ENCODE peak calls at places on chromosomes 4 and X, in five cellular contexts. X is IMR-90, U is mammary epithelial cell, K is mucosa of descending colon, S is fibroblast of mammary gland. H is an unnamed sample.

GRCh38 chrX:98548550-98548949 is 1664.8 kb downstream of the RPA4 start:
- DNase-seq in X (no peak), U (no peak), K (no peak), S (no peak), H (no peak)

GRCh38 chr4:146648384-146648783 is 9.7 kb downstream of the POU4F2 start:
- DNase-seq in X (no peak), U (no peak), K (no peak), S (no peak), H (no peak)

GRCh38 chrX:48497871-48498270 is 10.9 kb upstream of the PORCN start:
- DNase-seq in X (no peak), U (no peak), K (no peak), S (no peak), H (no peak)

GRCh38 chr4:44629280-44629866 is 22.1 kb downstream of the YIPF7 start:
- DNase-seq in X (peak), U (peak), K (peak), S (peak), H (peak)

GRCh38 chrX:23883737-23884354 is 23.9 kb downstream of the APOO start:
- DNase-seq in X (peak), U (peak), K (no peak), S (peak), H (peak)

GRCh38 chr4:182886768-182887167 is 30.4 kb downstream of the DCTD start:
- DNase-seq in X (no peak), U (no peak), K (no peak), S (no peak), H (no peak)

GRCh38 chrX:23662187-23662586 is 5.1 kb upstream of the PRDX4 start:
- DNase-seq in X (no peak), U (no peak), K (no peak), S (no peak), H (peak)

GRCh38 chr4:3415471-3416141 is 26.2 kb upstream of the HGFAC start:
- DNase-seq in X (no peak), U (no peak), K (no peak), S (no peak), H (no peak)

GRCh38 chrX:103628386-103629290 is at the start of gene TCEAL1:
- DNase-seq in X (peak), U (peak), K (peak), S (peak), H (peak)

GRCh38 chrX:3136161-3136961 is 95.1 kb downstream of the ARSF start:
- DNase-seq in X (no peak), U (no peak), K (no peak), S (no peak), H (no peak)

GRCh38 chr4:128979934-128980333 is 113.4 kb downstream of the SCLT1 start:
- DNase-seq in X (peak), U (peak), K (no peak), S (peak), H (peak)

GRCh38 chr4:704198-704891 is 1.3 kb upstream of the PCGF3 start:
- DNase-seq in X (no peak), U (no peak), K (no peak), S (no peak), H (no peak)

GRCh38 chr4:110032603-110033002 is 119.9 kb downstream of the EGF start:
- DNase-seq in X (no peak), U (no peak), K (no peak), S (peak), H (no peak)

GRCh38 chr4:6019316-6020263 is 1.4 kb upstream of the C4orf50 start:
- DNase-seq in X (peak), U (no peak), K (peak), S (peak), H (peak)

GRCh38 chr4:78545275-78546246 is 6.0 kb upstream of the ANXA3 start:
- DNase-seq in X (peak), U (peak), K (no peak), S (peak), H (peak)

GRCh38 chr4:8704632-8705031 is 112.1 kb downstream of the CPZ start:
- DNase-seq in X (no peak), U (no peak), K (no peak), S (no peak), H (no peak)

GRCh38 chr4:40785727-40786126 is 36.0 kb downstream of the NSUN7 start:
- DNase-seq in X (no peak), U (no peak), K (no peak), S (no peak), H (no peak)

GRCh38 chr4:101355767-101356702 is 8.7 kb upstream of the PPP3CA start:
- DNase-seq in X (peak), U (peak), K (no peak), S (peak), H (peak)

GRCh38 chr4:3047464-3048286 is 26.7 kb downstream of the HTT-AS start:
- DNase-seq in X (peak), U (peak), K (peak), S (peak), H (peak)

GRCh38 chr4:26878729-26879415 is 18.2 kb downstream of the STIM2 start:
- DNase-seq in X (peak), U (peak), K (no peak), S (peak), H (peak)

GRCh38 chr4:74486905-74487304 is 42.0 kb downstream of the AREG start:
- DNase-seq in X (no peak), U (no peak), K (no peak), S (no peak), H (no peak)

GRCh38 chr4:48405924-48406323 is 64.6 kb downstream of the SLAIN2 start:
- DNase-seq in X (no peak), U (no peak), K (no peak), S (no peak), H (no peak)

GRCh38 chr4:158018831-158019230 is 154.0 kb downstream of the GASK1B start:
- DNase-seq in X (no peak), U (no peak), K (no peak), S (no peak), H (no peak)

GRCh38 chr4:183798921-183799307 is 106.2 kb upstream of the STOX2 start:
- DNase-seq in X (no peak), U (peak), K (no peak), S (no peak), H (no peak)

GRCh38 chr4:54754394-54754793 is 96.6 kb downstream of the KIT start:
- DNase-seq in X (no peak), U (no peak), K (no peak), S (no peak), H (no peak)

GRCh38 chrX:13808293-13808692 is 8.6 kb downstream of the GPM6B start:
- DNase-seq in X (no peak), U (no peak), K (no peak), S (no peak), H (no peak)

GRCh38 chr4:153529646-153530045 is 63.5 kb downstream of the TMEM131L start:
- DNase-seq in X (peak), U (no peak), K (no peak), S (peak), H (peak)

GRCh38 chrX:107979534-107979933 is 2.6 kb downstream of the TEX13B start:
- DNase-seq in X (no peak), U (no peak), K (no peak), S (no peak), H (no peak)

GRCh38 chr4:127788517-127788916 is 6.4 kb downstream of the HSPA4L start:
- DNase-seq in X (no peak), U (peak), K (no peak), S (peak), H (no peak)

GRCh38 chr4:72529144-72529822 is 39.7 kb downstream of the ADAMTS3 start:
- DNase-seq in X (no peak), U (no peak), K (no peak), S (no peak), H (no peak)

GRCh38 chr4:4416981-4417380 is 30.1 kb downstream of the NSG1 start:
- DNase-seq in X (no peak), U (no peak), K (no peak), S (no peak), H (no peak)

GRCh38 chrX:1725472-1725871 is 110.6 kb downstream of the ASMT start:
- DNase-seq in X (no peak), U (no peak), K (no peak), S (no peak), H (no peak)

GRCh38 chr4:176193898-176194297 is 1.5 kb downstream of the SPATA4 start:
- DNase-seq in X (peak), U (peak), K (no peak), S (peak), H (peak)

GRCh38 chr4:15690020-15690809 is 8.6 kb downstream of the FAM200B start:
- DNase-seq in X (peak), U (peak), K (no peak), S (peak), H (peak)

GRCh38 chr4:101114936-101115372 is 232.4 kb downstream of the PPP3CA start:
- DNase-seq in X (peak), U (peak), K (no peak), S (peak), H (no peak)

GRCh38 chr4:33998204-33998603 is 2246.1 kb downstream of the ARAP2 start:
- DNase-seq in X (no peak), U (peak), K (no peak), S (peak), H (no peak)

GRCh38 chr4:168408620-168409019 is 71.7 kb downstream of the DDX60L start:
- DNase-seq in X (peak), U (peak), K (peak), S (peak), H (peak)

GRCh38 chr4:6909970-6910339 is 329 bp downstream of the TBC1D14 start:
- DNase-seq in X (no peak), U (no peak), K (no peak), S (no peak), H (no peak)

GRCh38 chrX:46380148-46380752 is 165.0 kb downstream of the ZNF674 start:
- DNase-seq in X (no peak), U (no peak), K (no peak), S (no peak), H (no peak)

GRCh38 chrX:46375831-46376230 is 169.4 kb downstream of the ZNF674 start:
- DNase-seq in X (no peak), U (peak), K (no peak), S (no peak), H (no peak)

GRCh38 chrX:46381630-46382029 is 163.6 kb downstream of the ZNF674 start:
- DNase-seq in X (peak), U (peak), K (peak), S (peak), H (peak)

GRCh38 chrX:46374371-46374770 is 170.8 kb downstream of the ZNF674 start:
- DNase-seq in X (no peak), U (no peak), K (no peak), S (no peak), H (peak)

GRCh38 chrX:46376246-46376885 is 168.9 kb downstream of the ZNF674 start:
- DNase-seq in X (peak), U (peak), K (peak), S (peak), H (peak)
- TF ChIP-seq CTCF in X (peak), U (peak), K (no peak), S (peak), H (peak)

DNA sequence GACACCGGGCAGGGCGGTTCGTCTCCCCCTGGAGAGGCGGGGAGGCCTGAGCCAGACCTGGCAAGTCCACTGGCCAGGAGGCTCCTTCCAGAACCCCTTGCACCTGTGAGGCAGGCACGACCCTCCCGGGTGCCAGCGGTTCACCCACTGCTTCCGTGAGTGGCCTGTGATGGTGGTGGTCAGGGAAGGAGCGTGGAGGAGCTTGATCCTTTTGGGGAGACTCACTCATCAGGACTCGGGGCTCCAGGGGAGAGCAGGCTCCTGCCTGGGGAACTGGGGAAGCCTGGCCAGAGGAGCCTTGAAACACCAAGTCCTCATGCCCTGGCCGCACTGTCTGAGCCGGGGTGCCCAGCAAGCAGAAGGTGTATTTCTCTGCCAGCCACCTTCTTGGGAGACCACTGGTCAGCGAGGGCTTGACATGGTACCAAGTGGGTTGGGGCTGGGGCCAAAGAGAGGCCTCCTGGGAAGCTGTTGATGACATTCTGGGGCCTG is 860 bp downstream of the FAM50A start:
- DNase-seq in X (no peak), U (no peak), K (no peak), S (no peak), H (no peak)
- H3K4me3 ChIP-seq in X (peak), U (peak), K (peak), S (peak), H (peak)

GRCh38 chrX:155666741-155667140 is 54.0 kb upstream of the TMLHE start:
- DNase-seq in X (no peak), U (no peak), K (no peak), S (no peak), H (no peak)

GRCh38 chrX:155662297-155662696 is 49.5 kb upstream of the TMLHE start:
- DNase-seq in X (no peak), U (no peak), K (no peak), S (peak), H (peak)
- TF ChIP-seq CTCF in X (no peak), U (peak), K (no peak), S (peak), H (peak)

GRCh38 chrX:72620550-72621145 is 48.0 kb upstream of the HDAC8 start:
- DNase-seq in X (peak), U (peak), K (peak), S (peak), H (peak)

GRCh38 chrX:72624194-72624593 is 51.6 kb upstream of the HDAC8 start:
- DNase-seq in X (no peak), U (no peak), K (no peak), S (peak), H (no peak)

GRCh38 chrX:72621619-72622485 is 49.2 kb upstream of the HDAC8 start:
- DNase-seq in X (peak), U (peak), K (no peak), S (peak), H (peak)

GRCh38 chrX:72621163-72621562 is 48.5 kb upstream of the HDAC8 start:
- DNase-seq in X (no peak), U (no peak), K (no peak), S (peak), H (no peak)
- H3K4me3 ChIP-seq in X (no peak), U (no peak), K (no peak), S (peak), H (no peak)

GRCh38 chr4:25144870-25145481 is 15.3 kb downstream of the SEPSECS start:
- DNase-seq in X (peak), U (no peak), K (no peak), S (peak), H (peak)
- TF ChIP-seq CTCF in X (peak), U (peak), K (no peak), S (peak), H (peak)

H was measured in fibroblast of villous mesenchyme.